ENCODE peak calls at places on chromosome 10, in four cellular contexts. One of them, this sample, is unnamed.
A peak's percentile ranks its signal among the peaks of the same experiment; 100 is the strongest.

GRCh38 chr10:3167611-3168330 is 4.8 kb downstream of the PITRM1 start:
- DNase-seq in HCT116: no peak
- DNase-seq in astrocyte: no peak
- DNase-seq in fibroblast of lung: no peak
- DNase-seq in this sample: no peak

GRCh38 chr10:49837096-49837495 is 75.0 kb upstream of the OGDHL start:
- DNase-seq in HCT116: no peak
- DNase-seq in fibroblast of lung: peak; percentile 36
- DNase-seq in astrocyte: peak; percentile 22
- DNase-seq in this sample: no peak

GRCh38 chr10:82221750-82222149 is 346.8 kb downstream of the NRG3 start:
- DNase-seq in HCT116: no peak
- DNase-seq in fibroblast of lung: no peak
- DNase-seq in astrocyte: no peak
- DNase-seq in this sample: no peak

GRCh38 chr10:103451091-103451801 is 924 bp downstream of the CALHM2 start:
- DNase-seq in astrocyte: no peak
- DNase-seq in HCT116: peak; percentile 73
- DNase-seq in fibroblast of lung: peak; percentile 5
- DNase-seq in this sample: no peak

GRCh38 chr10:125881192-125881591 is at the start of gene DHX32:
- DNase-seq in HCT116: no peak
- DNase-seq in astrocyte: no peak
- DNase-seq in fibroblast of lung: no peak
- DNase-seq in this sample: no peak

GRCh38 chr10:11263767-11264166 is 246.1 kb downstream of the CELF2 start:
- DNase-seq in fibroblast of lung: no peak
- DNase-seq in HCT116: no peak
- DNase-seq in astrocyte: no peak
- DNase-seq in this sample: no peak

GRCh38 chr10:124892905-124893304 is 49.0 kb upstream of the ZRANB1 start:
- DNase-seq in fibroblast of lung: no peak
- DNase-seq in astrocyte: no peak
- DNase-seq in HCT116: no peak
- DNase-seq in this sample: no peak

GRCh38 chr10:22244001-22244400 is 26.2 kb upstream of the EBLN1 start:
- DNase-seq in astrocyte: no peak
- DNase-seq in HCT116: no peak
- DNase-seq in fibroblast of lung: no peak
- DNase-seq in this sample: no peak

GRCh38 chr10:90675621-90676020 is 182.2 kb downstream of the HTR7 start:
- DNase-seq in HCT116: no peak
- DNase-seq in astrocyte: peak; percentile 67
- DNase-seq in fibroblast of lung: peak; percentile 75
- DNase-seq in this sample: no peak

DNA sequence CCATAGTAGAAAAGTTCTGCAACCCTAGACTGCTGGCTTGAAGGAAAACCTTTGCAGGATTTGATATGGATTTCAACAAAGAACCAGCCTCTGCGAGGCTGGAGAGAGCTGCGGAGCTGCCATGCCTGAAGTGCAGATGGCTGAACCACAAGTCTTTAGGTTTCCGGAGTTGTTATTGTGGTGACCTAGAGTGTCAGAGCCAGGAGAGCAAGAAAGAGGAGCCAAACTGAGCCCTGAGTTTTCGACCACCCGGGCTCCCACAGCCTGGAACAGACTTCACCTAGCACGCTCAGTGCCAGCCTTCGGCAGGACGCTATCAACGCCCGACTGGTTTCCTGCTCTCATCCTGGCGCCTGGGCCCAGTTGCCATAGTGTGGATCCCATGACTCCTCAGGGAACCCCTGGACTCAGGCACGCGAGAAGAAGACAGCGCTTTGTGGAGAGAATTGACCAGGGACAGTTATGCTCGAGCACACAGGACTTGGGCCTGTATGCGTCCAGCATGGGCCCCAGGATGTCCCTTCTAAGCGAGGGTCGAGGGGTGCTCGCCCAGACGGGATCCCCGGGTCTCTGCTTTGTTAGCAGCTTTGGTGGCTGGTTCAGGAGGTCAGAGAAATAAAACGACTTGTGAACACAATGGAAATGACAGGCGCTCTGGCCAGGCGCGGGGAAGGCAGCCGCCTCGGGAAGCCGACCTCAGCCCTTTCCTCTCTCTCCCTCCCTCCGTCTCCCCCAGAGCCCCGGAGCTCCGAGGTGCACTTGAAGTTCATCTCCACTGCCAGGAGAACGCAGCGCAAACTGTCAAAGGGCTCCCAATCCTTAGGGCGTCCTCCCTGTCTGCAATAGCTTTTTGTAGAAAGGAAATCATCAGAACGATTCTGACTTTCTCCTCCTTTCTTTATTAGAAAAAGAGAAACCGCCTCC is 1.8 kb upstream of the GAD2 start:
- DNase-seq in astrocyte: no peak
- DNase-seq in HCT116: no peak
- DNase-seq in fibroblast of lung: no peak
- DNase-seq in this sample: no peak
- TF ChIP-seq EZH2 in astrocyte: no peak
- TF ChIP-seq EZH2 in HCT116: no peak
- TF ChIP-seq EZH2 in fibroblast of lung: no peak
- TF ChIP-seq EZH2 in this sample: no peak

GRCh38 chr10:102402512-102402896 is 7.0 kb downstream of the NFKB2 start:
- DNase-seq in HCT116: no peak
- DNase-seq in astrocyte: no peak
- DNase-seq in fibroblast of lung: no peak
- DNase-seq in this sample: no peak
- H3K36me3 ChIP-seq in HCT116: peaks cover 8% of the 10 kb centered on the region
- H3K36me3 ChIP-seq in astrocyte: no peaks in the 10 kb centered on the region
- H3K36me3 ChIP-seq in fibroblast of lung: peaks cover 6% of the 10 kb centered on the region
- H3K36me3 ChIP-seq in this sample: no peaks in the 10 kb centered on the region

GRCh38 chr10:119246862-119247549 is 39.6 kb downstream of the GRK5 start:
- DNase-seq in astrocyte: peak; percentile 95
- DNase-seq in HCT116: no peak
- DNase-seq in fibroblast of lung: peak; percentile 95
- DNase-seq in this sample: no peak

GRCh38 chr10:119250641-119251314 is 43.4 kb downstream of the GRK5 start:
- DNase-seq in HCT116: no peak
- DNase-seq in astrocyte: peak; percentile 95
- DNase-seq in fibroblast of lung: peak; percentile 95
- DNase-seq in this sample: no peak

GRCh38 chr10:119247550-119247894 is 40.2 kb downstream of the GRK5 start:
- DNase-seq in fibroblast of lung: no peak
- DNase-seq in HCT116: no peak
- DNase-seq in astrocyte: no peak
- DNase-seq in this sample: no peak

GRCh38 chr10:119251315-119251708 is 43.9 kb downstream of the GRK5 start:
- DNase-seq in fibroblast of lung: peak; percentile 87
- DNase-seq in astrocyte: peak; percentile 84
- DNase-seq in HCT116: no peak
- DNase-seq in this sample: no peak

DNA sequence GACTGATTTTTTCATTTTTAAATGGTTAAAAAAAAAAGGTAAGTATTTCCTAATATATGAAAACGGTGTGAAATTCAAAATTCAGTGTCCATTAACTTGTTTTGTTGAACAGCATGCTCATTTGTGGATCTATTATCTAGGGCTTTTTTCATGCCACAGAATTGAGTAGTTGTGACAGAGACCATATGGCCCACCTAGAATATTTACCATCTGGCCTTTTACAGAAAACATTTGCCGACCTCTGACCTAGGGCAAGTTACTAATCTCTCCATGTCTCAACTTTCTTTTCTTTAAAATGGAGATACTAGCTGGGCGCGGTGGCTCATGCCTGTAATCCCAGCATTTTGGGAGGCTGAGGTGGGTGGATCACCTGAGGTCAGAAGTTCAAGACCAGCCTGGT is 41.3 kb downstream of the GRK5 start:
- DNase-seq in HCT116: no peak
- DNase-seq in astrocyte: no peak
- DNase-seq in fibroblast of lung: no peak
- DNase-seq in this sample: no peak
- TF ChIP-seq EZH2 in HCT116: no peak
- TF ChIP-seq EZH2 in astrocyte: no peak
- TF ChIP-seq EZH2 in fibroblast of lung: no peak
- TF ChIP-seq EZH2 in this sample: no peak

DNA sequence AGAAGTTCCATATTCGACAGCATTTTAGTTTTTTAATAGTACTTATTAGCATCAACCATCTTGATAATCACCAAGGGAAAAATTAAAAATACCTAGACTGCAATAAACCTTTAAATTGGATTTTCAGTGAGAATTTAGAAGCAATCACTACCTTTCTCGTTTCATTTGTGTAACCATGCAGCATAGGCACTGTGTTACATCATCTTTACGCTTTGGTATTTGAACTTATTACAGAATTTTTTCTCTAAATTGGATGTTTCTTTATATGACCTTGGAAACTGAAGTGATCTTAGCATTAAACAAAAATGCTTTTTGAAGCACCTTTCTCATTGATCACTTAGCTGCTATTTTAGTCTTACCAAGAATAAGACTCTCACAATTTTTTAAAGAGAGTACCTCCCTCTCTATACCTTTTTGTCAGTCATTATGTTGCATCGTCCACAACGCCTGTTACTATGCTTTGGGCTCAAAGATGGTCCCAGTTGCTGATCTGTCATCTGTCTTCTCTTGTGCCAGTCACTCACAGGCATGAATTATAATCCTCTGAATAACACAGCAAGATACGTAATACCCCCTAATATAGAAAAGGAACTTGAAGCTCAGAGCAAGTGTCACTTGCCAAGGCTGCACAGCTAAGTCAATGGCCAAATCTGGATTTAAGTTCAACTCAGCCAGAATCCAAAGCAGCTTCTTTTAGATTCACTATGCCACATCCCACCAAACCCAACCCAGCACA is 19.6 kb upstream of the ASCC1 start:
- DNase-seq in astrocyte: no peak
- DNase-seq in fibroblast of lung: no peak
- DNase-seq in HCT116: no peak
- DNase-seq in this sample: no peak
- H3K36me3 ChIP-seq in astrocyte: peaks cover 2% of the 10 kb centered on the region
- H3K36me3 ChIP-seq in fibroblast of lung: no peaks in the 10 kb centered on the region
- H3K36me3 ChIP-seq in HCT116: peaks cover 23% of the 10 kb centered on the region
- H3K36me3 ChIP-seq in this sample: peaks cover 24% of the 10 kb centered on the region

GRCh38 chr10:77789861-77790260 is 136.7 kb downstream of the DLG5 start:
- DNase-seq in fibroblast of lung: no peak
- DNase-seq in astrocyte: no peak
- DNase-seq in HCT116: no peak
- DNase-seq in this sample: no peak

GRCh38 chr10:77789016-77789415 is 137.5 kb downstream of the DLG5 start:
- DNase-seq in HCT116: no peak
- DNase-seq in astrocyte: no peak
- DNase-seq in fibroblast of lung: no peak
- DNase-seq in this sample: no peak

GRCh38 chr10:77791506-77791905 is 135.0 kb downstream of the DLG5 start:
- DNase-seq in astrocyte: no peak
- DNase-seq in HCT116: no peak
- DNase-seq in fibroblast of lung: no peak
- DNase-seq in this sample: no peak

GRCh38 chr10:77787440-77787839 is 139.1 kb downstream of the DLG5 start:
- DNase-seq in HCT116: no peak
- DNase-seq in astrocyte: no peak
- DNase-seq in fibroblast of lung: no peak
- DNase-seq in this sample: no peak

DNA sequence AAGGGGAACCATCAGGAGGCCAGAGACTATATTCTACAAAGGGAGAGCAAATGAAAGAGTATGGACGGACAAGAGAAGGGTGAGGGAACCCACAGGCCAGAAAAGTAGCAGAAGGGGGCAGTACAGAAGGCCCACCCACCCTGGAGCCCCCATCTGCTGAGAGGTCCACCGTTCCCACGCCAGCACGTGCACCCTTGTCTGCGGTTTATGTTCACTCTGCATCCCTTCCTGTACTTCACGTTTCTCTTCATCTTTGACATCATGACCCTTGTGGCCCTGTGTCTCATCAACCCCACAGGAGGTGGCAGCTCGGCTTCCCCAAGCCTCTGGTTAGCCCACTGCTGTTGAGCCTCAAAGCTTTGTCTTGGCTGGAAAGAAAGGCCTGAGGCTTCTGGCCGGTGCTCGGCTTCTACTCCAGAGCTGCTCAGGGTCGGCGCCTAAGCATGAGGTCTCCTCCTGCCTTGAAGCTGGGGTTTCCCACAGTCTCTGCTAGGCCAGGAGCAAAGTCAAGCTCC is 138.0 kb downstream of the DLG5 start:
- DNase-seq in astrocyte: no peak
- DNase-seq in fibroblast of lung: no peak
- DNase-seq in HCT116: no peak
- DNase-seq in this sample: no peak
- TF ChIP-seq EZH2 in astrocyte: no peak
- TF ChIP-seq EZH2 in fibroblast of lung: no peak
- TF ChIP-seq EZH2 in HCT116: no peak
- TF ChIP-seq EZH2 in this sample: no peak

GRCh38 chr10:14723052-14723689 is 51.5 kb downstream of the FAM107B start:
- DNase-seq in astrocyte: no peak
- DNase-seq in HCT116: no peak
- DNase-seq in fibroblast of lung: no peak
- DNase-seq in this sample: no peak
- H3K36me3 ChIP-seq in astrocyte: no peaks in the 10 kb centered on the region
- H3K36me3 ChIP-seq in HCT116: no peaks in the 10 kb centered on the region
- H3K36me3 ChIP-seq in fibroblast of lung: no peaks in the 10 kb centered on the region
- H3K36me3 ChIP-seq in this sample: no peaks in the 10 kb centered on the region

GRCh38 chr10:100684688-100685235 is 60.6 kb upstream of the PAX2 start:
- DNase-seq in fibroblast of lung: no peak
- DNase-seq in HCT116: no peak
- DNase-seq in astrocyte: no peak
- DNase-seq in this sample: no peak
- TF ChIP-seq EZH2 in fibroblast of lung: peak; percentile 24
- TF ChIP-seq EZH2 in HCT116: no peak
- TF ChIP-seq EZH2 in astrocyte: no peak
- TF ChIP-seq EZH2 in this sample: no peak

GRCh38 chr10:44193156-44193555 is 191.7 kb downstream of the CXCL12 start:
- DNase-seq in HCT116: no peak
- DNase-seq in fibroblast of lung: peak; percentile 46
- DNase-seq in astrocyte: peak; percentile 28
- DNase-seq in this sample: no peak

GRCh38 chr10:44192435-44192834 is 192.5 kb downstream of the CXCL12 start:
- DNase-seq in astrocyte: no peak
- DNase-seq in HCT116: no peak
- DNase-seq in fibroblast of lung: no peak
- DNase-seq in this sample: no peak

GRCh38 chr10:44186821-44187220 is 198.1 kb downstream of the CXCL12 start:
- DNase-seq in astrocyte: no peak
- DNase-seq in fibroblast of lung: no peak
- DNase-seq in HCT116: no peak
- DNase-seq in this sample: no peak

GRCh38 chr10:44193567-44194220 is 191.2 kb downstream of the CXCL12 start:
- DNase-seq in fibroblast of lung: no peak
- DNase-seq in HCT116: no peak
- DNase-seq in astrocyte: no peak
- DNase-seq in this sample: no peak

GRCh38 chr10:44190541-44190940 is 194.4 kb downstream of the CXCL12 start:
- DNase-seq in astrocyte: no peak
- DNase-seq in HCT116: no peak
- DNase-seq in fibroblast of lung: no peak
- DNase-seq in this sample: no peak
- H3K36me3 ChIP-seq in astrocyte: no peaks in the 10 kb centered on the region
- H3K36me3 ChIP-seq in HCT116: no peaks in the 10 kb centered on the region
- H3K36me3 ChIP-seq in fibroblast of lung: no peaks in the 10 kb centered on the region
- H3K36me3 ChIP-seq in this sample: no peaks in the 10 kb centered on the region

This sample was measured in SK-N-MC.